ENCODE peak calls at places on chromosome 14, in five cellular contexts. E is naive thymus-derived CD4-positive, alpha-beta T cell; O is OCI-LY7; Q is right cardiac atrium; P is cardiac muscle cell. V is an unnamed sample.

GRCh38 chr14:76759589-76759988 is 1.7 kb upstream of the VASH1 start:
- DNase-seq in E (no peak), O (no peak), Q (no peak), P (no peak), V (no peak)

GRCh38 chr14:76975865-76976622 is 52.5 kb downstream of the IRF2BPL start:
- DNase-seq in E (no peak), O (no peak), Q (no peak), P (no peak), V (no peak)

GRCh38 chr14:23828001-23828400 is 125.6 kb upstream of the DHRS4 start:
- DNase-seq in E (no peak), O (no peak), Q (no peak), P (no peak), V (no peak)

GRCh38 chr14:100419856-100420255 is 96.7 kb downstream of the SLC25A47 start:
- DNase-seq in E (no peak), O (no peak), Q (no peak), P (no peak), V (no peak)

GRCh38 chr14:22791302-22791701 is 23.9 kb downstream of the SLC7A7 start:
- DNase-seq in E (no peak), O (no peak), Q (no peak), P (peak; percentile 43), V (no peak)

GRCh38 chr14:102211240-102211639 is 71.5 kb downstream of the WDR20 start:
- DNase-seq in E (no peak), O (no peak), Q (no peak), P (no peak), V (no peak)

GRCh38 chr14:77119852-77120251 is 21.7 kb downstream of the ZDHHC22 start:
- DNase-seq in E (no peak), O (peak; percentile 51), Q (no peak), P (no peak), V (no peak)

GRCh38 chr14:51525705-51526104 is 126.0 kb upstream of the FRMD6 start:
- DNase-seq in E (no peak), O (no peak), Q (no peak), P (no peak), V (no peak)

GRCh38 chr14:101194356-101195308 is 291.1 kb upstream of the RTL1 start:
- DNase-seq in E (no peak), O (no peak), Q (no peak), P (no peak), V (peak; percentile 20)

GRCh38 chr14:33229269-33229924 is 290.7 kb downstream of the NPAS3 start:
- DNase-seq in E (no peak), O (no peak), Q (no peak), P (peak; percentile 18), V (no peak)

GRCh38 chr14:69043007-69043444 is 63.9 kb upstream of the ACTN1 start:
- DNase-seq in E (no peak), O (no peak), Q (peak; percentile 56), P (no peak), V (peak; percentile 78)

GRCh38 chr14:89960895-89961294 is 5.2 kb downstream of the TDP1 start:
- DNase-seq in E (no peak), O (no peak), Q (no peak), P (no peak), V (no peak)

GRCh38 chr14:32564591-32564990 is 235.5 kb downstream of the AKAP6 start:
- DNase-seq in E (no peak), O (no peak), Q (no peak), P (peak; percentile 59), V (no peak)

GRCh38 chr14:69617796-69618195 is 6.4 kb downstream of the SUSD6 start:
- DNase-seq in E (no peak), O (peak; percentile 57), Q (no peak), P (no peak), V (no peak)

GRCh38 chr14:95270203-95270602 is 49.5 kb downstream of the CLMN start:
- DNase-seq in E (no peak), O (no peak), Q (no peak), P (no peak), V (no peak)

GRCh38 chr14:58749066-58749669 is 111.4 kb downstream of the DACT1 start:
- DNase-seq in E (peak; percentile 8), O (no peak), Q (no peak), P (peak; percentile 85), V (peak; percentile 45)

GRCh38 chr14:91374897-91375747 is 42.5 kb downstream of the CCDC88C start:
- DNase-seq in E (no peak), O (peak; percentile 72), Q (no peak), P (no peak), V (no peak)

GRCh38 chr14:28661171-28661772 is 105.3 kb upstream of the FOXG1 start:
- DNase-seq in E (no peak), O (no peak), Q (no peak), P (peak; percentile 43), V (no peak)
- H3K4me3 ChIP-seq in E (no peak overlapping the region), O (no peak overlapping the region), Q (no peak overlapping the region), P (no peak overlapping the region), V (no peak overlapping the region)

GRCh38 chr14:36829547-36829946 is 167.9 kb downstream of the PAX9 start:
- DNase-seq in E (no peak), O (no peak), Q (no peak), P (no peak), V (no peak)
- H3K27ac ChIP-seq in E (no peak overlapping the region), O (no peak overlapping the region), Q (no peak overlapping the region), P (no peak overlapping the region), V (no peak overlapping the region)

DNA sequence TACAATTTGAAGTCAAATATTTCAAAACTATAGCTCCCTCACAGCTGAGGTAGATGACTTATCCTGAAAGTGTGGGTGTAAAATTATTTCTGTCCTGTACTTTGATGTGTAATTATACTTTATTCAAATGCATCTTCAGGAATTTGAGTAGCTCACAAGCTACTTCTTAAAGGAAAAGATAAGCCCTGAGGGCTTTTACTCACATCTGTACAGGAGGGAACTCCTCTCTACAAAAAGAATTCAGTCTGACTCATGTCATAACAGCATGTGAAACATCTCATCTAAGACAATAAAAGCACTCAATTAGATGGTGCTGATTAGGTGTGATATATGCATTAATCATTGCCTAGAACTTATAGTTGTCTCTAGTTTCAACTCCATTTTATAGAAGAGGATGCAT is 452.0 kb downstream of the PRKD1 start:
- DNase-seq in E (no peak), O (no peak), Q (no peak), P (no peak), V (no peak)
- H3K4me3 ChIP-seq in E (no peak overlapping the region), O (no peak overlapping the region), Q (no peak overlapping the region), P (no peak overlapping the region), V (no peak overlapping the region)

DNA sequence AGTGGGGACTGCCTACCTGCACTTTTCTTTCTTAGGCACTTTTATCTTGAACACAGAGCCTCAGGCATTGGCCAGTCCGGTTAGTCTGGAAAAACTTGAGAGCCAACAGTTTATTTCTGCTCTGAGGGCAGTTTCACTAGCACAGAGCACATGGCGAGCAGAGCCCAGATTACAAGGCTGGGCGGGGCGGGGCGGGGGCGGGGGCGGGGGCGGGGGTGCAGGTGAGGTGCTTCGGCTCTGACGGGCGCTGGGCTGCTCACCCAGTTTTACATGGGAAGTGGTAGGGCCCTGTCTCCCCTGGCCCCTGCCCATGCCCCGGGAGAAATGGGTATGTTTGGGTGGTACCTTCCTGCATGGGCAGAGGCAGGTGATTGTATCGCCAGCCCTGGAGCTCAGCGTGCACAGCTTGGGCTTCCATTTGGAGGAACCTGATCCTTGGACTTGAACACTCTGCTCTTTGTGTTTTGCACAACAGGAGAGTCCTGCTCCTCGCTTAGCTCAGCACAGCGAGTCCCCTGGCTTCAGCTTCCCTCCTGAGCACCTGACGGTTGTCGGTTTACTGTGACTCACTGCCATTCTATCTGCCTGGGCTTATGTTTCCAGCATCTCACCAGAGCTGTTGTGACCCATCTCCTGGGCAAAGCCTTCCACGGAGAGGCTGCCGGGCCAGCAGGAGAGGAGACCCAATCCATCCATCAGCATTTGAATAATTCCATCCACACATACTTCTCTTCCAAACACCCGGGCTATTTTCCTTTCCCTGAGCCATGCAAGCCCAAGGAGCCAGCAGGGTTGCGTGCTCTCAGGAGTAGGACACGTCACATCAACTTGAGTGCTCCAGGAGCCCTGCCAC is 108.5 kb downstream of the ARF6 start:
- DNase-seq in E (peak; percentile 57), O (peak; percentile 80), Q (peak; percentile 63), P (peak; percentile 76), V (no peak)
- H3K27ac ChIP-seq in E (peak overlapping the region; percentile 90), O (peak overlapping the region; percentile 93), Q (peak overlapping the region; percentile 82), P (peak overlapping the region; percentile 80), V (peak overlapping the region; percentile 94)

GRCh38 chr14:64873506-64874220 is 6.0 kb downstream of the SPTB start:
- DNase-seq in E (no peak), O (no peak), Q (no peak), P (no peak), V (no peak)

GRCh38 chr14:64875350-64875749 is 4.4 kb downstream of the SPTB start:
- DNase-seq in E (no peak), O (no peak), Q (no peak), P (no peak), V (no peak)

GRCh38 chr14:64880382-64881121 is 845 bp upstream of the SPTB start:
- DNase-seq in E (peak; percentile 59), O (no peak), Q (peak; percentile 53), P (peak; percentile 2), V (peak; percentile 85)

GRCh38 chr14:64879635-64880381 is at the start of gene SPTB:
- DNase-seq in E (peak; percentile 45), O (no peak), Q (peak; percentile 59), P (no peak), V (peak; percentile 83)

GRCh38 chr14:64878775-64879634 is 702 bp downstream of the SPTB start:
- DNase-seq in E (no peak), O (no peak), Q (no peak), P (no peak), V (no peak)
- H3K4me3 ChIP-seq in E (peak overlapping the region; percentile 67), O (no peak overlapping the region), Q (peak overlapping the region; percentile 72), P (peak overlapping the region; percentile 73), V (peak overlapping the region; percentile 43)

DNA sequence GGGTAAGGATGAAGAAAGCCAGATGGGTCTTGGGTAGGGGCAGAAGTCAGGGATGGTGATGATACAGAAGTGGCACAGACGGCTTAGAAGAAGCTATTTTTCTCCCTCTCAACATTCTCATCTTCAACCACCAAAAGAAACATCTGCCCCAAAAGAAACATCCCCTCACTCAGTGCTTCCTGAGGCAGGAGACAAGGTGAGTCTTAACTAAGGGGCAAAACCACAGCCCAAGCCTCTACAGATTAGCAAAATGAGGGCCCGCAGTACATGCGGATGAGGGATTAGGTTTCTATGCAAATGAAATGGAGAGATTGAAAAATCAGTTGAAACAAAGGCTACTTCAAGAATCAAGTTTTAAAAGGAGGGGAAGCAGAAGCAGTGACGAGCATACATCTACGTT is 241.3 kb upstream of the CCDC196 start:
- DNase-seq in E (no peak), O (no peak), Q (no peak), P (no peak), V (no peak)
- H3K27ac ChIP-seq in E (no peak overlapping the region), O (no peak overlapping the region), Q (no peak overlapping the region), P (no peak overlapping the region), V (no peak overlapping the region)

DNA sequence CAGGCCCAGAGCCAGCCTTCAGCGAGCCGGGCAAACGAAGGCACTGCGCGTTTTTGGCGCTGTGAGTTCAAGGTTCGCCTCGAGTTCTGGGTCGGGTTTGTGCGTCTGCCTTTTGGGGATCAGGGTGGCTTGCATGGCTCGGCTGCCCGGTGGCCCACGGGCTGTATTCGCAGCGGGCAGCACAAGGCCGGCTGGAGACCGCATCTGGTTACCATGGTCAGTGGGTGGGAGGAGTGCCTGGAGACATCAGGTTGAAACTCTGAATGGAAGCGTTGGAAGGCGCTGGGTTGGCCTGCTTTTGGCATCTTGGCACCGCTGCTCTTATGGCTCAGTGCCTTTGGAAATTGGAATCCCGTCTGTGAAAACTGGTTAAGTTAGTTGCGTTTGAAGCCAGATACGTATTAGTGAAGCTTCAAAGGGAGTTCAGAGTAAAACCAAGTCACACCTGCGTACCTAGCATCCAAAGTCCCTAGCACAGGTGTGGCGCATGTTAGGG is 50.9 kb downstream of the SNAPC1 start:
- DNase-seq in E (no peak), O (no peak), Q (no peak), P (no peak), V (no peak)
- H3K4me3 ChIP-seq in E (peak overlapping the region; percentile 35), O (no peak overlapping the region), Q (peak overlapping the region; percentile 61), P (peak overlapping the region; percentile 80), V (peak overlapping the region; percentile 17)

GRCh38 chr14:105952222-105952621 is 425.8 kb downstream of the TMEM121 start:
- DNase-seq in E (no peak), O (no peak), Q (no peak), P (no peak), V (no peak)
- H3K27ac ChIP-seq in E (no peak overlapping the region), O (no peak overlapping the region), Q (no peak overlapping the region), P (no peak overlapping the region), V (no peak overlapping the region)